ENCODE peak calls at places on chromosomes 13 and 19, in seven cellular contexts. Q is prostate gland, J is tibial artery, M is astrocyte, O is Peyer's patch, K is right atrium auricular region, H is PC-3. V is an unnamed sample.

GRCh38 chr13:109844396-109844795 is 58.0 kb upstream of the IRS2 start:
- DNase-seq in K (no peak), O (no peak), J (no peak), M (peak), Q (peak), H (peak), V (no peak)

GRCh38 chr19:12000152-12000981 is 35.1 kb downstream of the ZNF433 start:
- DNase-seq in M (peak), H (no peak), Q (no peak), K (no peak), O (no peak), J (no peak), V (no peak)

GRCh38 chr13:42883771-42884170 is 102.4 kb downstream of the FAM216B start:
- DNase-seq in K (no peak), M (peak), J (no peak), Q (peak), O (no peak), H (peak), V (no peak)

GRCh38 chr19:49463960-49464740 is 9.9 kb upstream of the FLT3LG start:
- DNase-seq in O (no peak), H (no peak), J (no peak), M (no peak), K (no peak), Q (no peak), V (no peak)

GRCh38 chr13:102198418-102199322 is 203.2 kb downstream of the FGF14 start:
- DNase-seq in H (peak), O (no peak), K (no peak), J (no peak), Q (no peak), M (peak), V (no peak)

GRCh38 chr19:12090807-12091206 is 26.3 kb downstream of the ZNF844 start:
- DNase-seq in H (peak), J (peak), O (peak), M (peak), K (peak), Q (peak), V (no peak)

GRCh38 chr13:39452412-39452811 is 150.6 kb downstream of the LHFPL6 start:
- DNase-seq in K (no peak), M (peak), J (no peak), Q (no peak), O (no peak), H (no peak), V (no peak)

GRCh38 chr13:83221256-83221655 is 661.0 kb downstream of the SLITRK1 start:
- DNase-seq in J (no peak), Q (no peak), O (no peak), K (no peak), M (no peak), H (peak), V (no peak)

GRCh38 chr13:24985102-24985501 is 110.8 kb upstream of the PABPC3 start:
- DNase-seq in O (no peak), M (no peak), K (no peak), Q (no peak), H (no peak), J (no peak), V (no peak)

GRCh38 chr13:53092931-53093330 is 64.3 kb downstream of the OLFM4 start:
- DNase-seq in J (no peak), K (no peak), H (no peak), O (no peak), Q (no peak), M (no peak), V (no peak)

GRCh38 chr19:38658462-38659306 is 11.2 kb downstream of the ACTN4 start:
- DNase-seq in J (peak), H (peak), M (peak), Q (peak), O (no peak), K (no peak), V (no peak)

GRCh38 chr19:30605333-30605732 is 233.1 kb downstream of the ZNF536 start:
- DNase-seq in H (no peak), J (no peak), Q (no peak), M (no peak), K (peak), O (no peak), V (no peak)

GRCh38 chr13:42812311-42812710 is 30.9 kb downstream of the FAM216B start:
- DNase-seq in J (no peak), K (no peak), O (no peak), M (peak), H (no peak), Q (no peak), V (no peak)

GRCh38 chr13:113804703-113805430 is 45.8 kb downstream of the TMEM255B start:
- DNase-seq in H (no peak), J (no peak), O (no peak), Q (no peak), M (no peak), K (no peak), V (no peak)

GRCh38 chr13:95254341-95254740 is 46.9 kb downstream of the ABCC4 start:
- DNase-seq in M (peak), J (no peak), H (peak), K (no peak), Q (no peak), O (no peak), V (no peak)

GRCh38 chr19:3692141-3693029 is 7.9 kb downstream of the PIP5K1C start:
- DNase-seq in J (no peak), K (no peak), H (peak), M (no peak), O (no peak), Q (no peak), V (no peak)

GRCh38 chr13:99610702-99611289 is 109.5 kb downstream of the TM9SF2 start:
- DNase-seq in J (no peak), Q (no peak), H (no peak), O (no peak), M (no peak), K (no peak), V (no peak)

GRCh38 chr13:105616313-105617075 is 919.0 kb downstream of the EFNB2 start:
- DNase-seq in H (peak), M (peak), K (no peak), O (no peak), Q (no peak), J (no peak), V (no peak)

GRCh38 chr19:58037927-58038687 is 4.3 kb downstream of the ZSCAN1 start:
- DNase-seq in Q (no peak), O (no peak), M (no peak), K (no peak), H (no peak), J (no peak), V (no peak)

GRCh38 chr19:45638930-45639729 is at the start of gene EML2:
- DNase-seq in K (no peak), M (peak), O (peak), J (peak), H (peak), Q (peak), V (peak)

DNA sequence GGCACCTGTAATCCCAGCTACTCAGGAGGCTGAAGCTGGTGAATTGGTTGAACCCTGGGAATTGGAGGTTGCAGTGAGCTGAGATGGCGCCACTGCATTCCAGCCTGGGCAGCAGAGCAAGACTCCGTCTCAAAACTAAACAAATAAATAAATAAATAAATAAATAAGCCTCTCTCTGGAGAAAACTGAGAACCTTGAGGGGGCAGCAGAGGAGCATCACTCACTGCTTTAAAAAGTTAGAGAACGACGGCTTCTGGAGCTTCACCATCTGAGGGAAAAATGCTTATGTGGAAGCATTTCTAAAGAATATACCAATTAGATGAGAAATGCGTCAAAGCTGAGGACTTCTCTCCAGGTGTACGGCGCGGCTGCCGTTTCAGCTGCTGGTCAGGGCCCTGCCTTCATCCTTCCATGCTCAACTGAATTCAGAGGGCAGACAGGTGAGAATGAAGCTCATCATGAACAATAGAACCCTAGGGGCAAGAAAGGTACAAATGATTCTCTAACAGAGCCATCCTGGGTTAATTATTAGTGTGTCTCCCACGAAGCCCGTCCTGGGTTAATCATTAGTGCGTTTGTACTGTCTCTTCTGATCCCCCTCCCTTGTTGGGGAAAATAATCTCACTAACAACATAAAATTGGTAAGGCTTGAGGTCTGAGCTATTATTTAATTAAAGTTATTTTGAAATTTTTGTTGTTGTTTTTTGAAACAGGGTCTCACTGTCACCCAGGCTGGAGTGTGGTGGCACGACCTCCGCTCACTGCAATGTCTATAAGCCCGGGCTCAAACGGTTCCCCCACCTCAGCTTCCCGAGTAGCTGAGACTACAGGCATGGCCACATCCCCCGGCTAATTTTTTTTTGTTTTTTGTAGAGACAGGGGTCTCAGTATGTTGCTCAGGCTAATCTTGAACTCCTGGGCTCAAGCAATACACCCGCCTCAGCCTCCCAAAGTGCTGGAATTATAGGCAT is 80.1 kb downstream of the IPO5 start:
- DNase-seq in O (no peak), Q (peak), K (no peak), H (peak), M (peak), J (no peak), V (no peak)
- H3K4me3 ChIP-seq in O (no peak), Q (no peak), K (no peak), H (no peak), M (no peak), J (no peak), V (no peak)

DNA sequence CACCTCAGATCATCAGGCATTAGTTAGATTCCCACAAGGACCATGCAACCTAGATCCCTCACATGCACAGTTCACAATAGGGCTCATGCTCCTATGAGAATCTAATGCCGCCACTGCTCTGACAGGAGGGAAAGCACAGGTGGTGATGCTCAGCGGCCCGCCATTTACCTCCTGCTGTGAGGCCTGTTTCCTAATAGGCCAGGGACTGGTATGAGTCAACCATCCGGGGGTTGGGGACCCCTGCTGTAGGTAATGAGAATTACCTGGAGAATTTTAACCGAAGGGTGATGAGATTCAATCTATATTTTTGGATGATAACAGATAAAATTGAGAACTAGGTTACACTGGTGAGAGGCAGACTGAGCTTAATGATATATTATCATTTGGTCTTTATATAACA is 101.4 kb downstream of the LACC1 start:
- DNase-seq in Q (no peak), K (no peak), M (no peak), H (no peak), J (no peak), O (no peak), V (no peak)
- TF ChIP-seq CTCF in Q (no peak), K (no peak), M (no peak), H (no peak), J (no peak), O (no peak), V (no peak)

GRCh38 chr19:15108145-15108844 is 1.1 kb downstream of the SYDE1 start:
- DNase-seq in J (peak), K (no peak), O (no peak), H (no peak), M (no peak), Q (no peak), V (no peak)
- H3K4me3 ChIP-seq in J (peak), K (peak), O (peak), H (peak), M (peak), Q (peak), V (peak)

GRCh38 chr19:16259385-16260159 is 61.9 kb downstream of the AP1M1 start:
- DNase-seq in M (no peak), K (no peak), J (no peak), H (no peak), Q (no peak), O (peak), V (peak)
- TF ChIP-seq CTCF in M (no peak), K (no peak), J (no peak), H (no peak), Q (no peak), O (no peak), V (no peak)

GRCh38 chr19:18001837-18002345 is 6.1 kb upstream of the ARRDC2 start:
- DNase-seq in Q (no peak), O (no peak), H (no peak), K (no peak), J (peak), M (no peak), V (no peak)
- H3K4me3 ChIP-seq in Q (peak), O (peak), H (peak), K (peak), J (peak), M (peak), V (peak)

DNA sequence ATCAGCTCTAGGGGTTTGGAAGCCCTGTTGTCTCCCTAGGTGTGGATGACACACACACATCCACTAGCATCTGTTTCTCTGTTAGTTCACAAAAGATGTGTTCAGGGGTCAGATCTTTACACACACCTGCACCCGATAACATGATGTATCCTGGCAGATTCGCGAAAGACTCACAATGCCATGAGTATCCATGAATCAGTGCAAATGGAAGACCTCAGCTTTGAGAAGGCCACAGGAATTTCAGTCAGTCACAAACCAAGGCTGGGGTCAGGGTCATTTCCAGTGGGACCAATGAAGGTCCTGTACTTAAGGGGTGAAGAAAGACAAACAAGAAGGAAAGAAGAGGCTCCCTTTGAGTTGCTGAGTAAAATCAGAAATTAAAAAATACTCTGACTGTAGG is 898.2 kb downstream of the UQCRFS1 start:
- DNase-seq in J (no peak), Q (no peak), H (no peak), M (peak), O (no peak), K (no peak), V (no peak)
- TF ChIP-seq CTCF in J (no peak), Q (no peak), H (no peak), M (no peak), O (no peak), K (no peak), V (no peak)

V was measured in upper lobe of left lung.